ENCODE peak calls at places on chromosomes 11 and 22, in four cellular contexts. One of them, this sample, is unnamed.

GRCh38 chr22:42179616-42180015 is 49.0 kb upstream of the CYP2D6 start:
- DNase-seq in tibial artery: no peak
- DNase-seq in DND-41: no peak
- DNase-seq in Peyer's patch: peak; percentile 22
- DNase-seq in this sample: no peak

GRCh38 chr22:30892286-30892685 is 76.3 kb downstream of the MORC2 start:
- DNase-seq in Peyer's patch: peak; percentile 29
- DNase-seq in tibial artery: peak; percentile 52
- DNase-seq in DND-41: no peak
- DNase-seq in this sample: no peak

GRCh38 chr11:11306855-11307254 is 46.2 kb downstream of the CSNK2A3 start:
- DNase-seq in DND-41: no peak
- DNase-seq in Peyer's patch: no peak
- DNase-seq in tibial artery: no peak
- DNase-seq in this sample: no peak

GRCh38 chr11:64230985-64231365 is 627 bp downstream of the DNAJC4 start:
- DNase-seq in Peyer's patch: no peak
- DNase-seq in DND-41: no peak
- DNase-seq in tibial artery: no peak
- DNase-seq in this sample: no peak

GRCh38 chr22:19991645-19992451 is 24.8 kb downstream of the ARVCF start:
- DNase-seq in DND-41: no peak
- DNase-seq in tibial artery: peak; percentile 94
- DNase-seq in Peyer's patch: no peak
- DNase-seq in this sample: no peak

GRCh38 chr11:2089536-2090165 is 49.5 kb downstream of the IGF2 start:
- DNase-seq in DND-41: peak; percentile 60
- DNase-seq in Peyer's patch: peak; percentile 34
- DNase-seq in tibial artery: no peak
- DNase-seq in this sample: no peak

GRCh38 chr11:95764267-95764898 is 25.2 kb downstream of the FAM76B start:
- DNase-seq in Peyer's patch: no peak
- DNase-seq in DND-41: no peak
- DNase-seq in tibial artery: no peak
- DNase-seq in this sample: no peak

GRCh38 chr11:35664977-35665441 is 2.4 kb downstream of the TRIM44 start:
- DNase-seq in tibial artery: no peak
- DNase-seq in Peyer's patch: no peak
- DNase-seq in DND-41: no peak
- DNase-seq in this sample: no peak

GRCh38 chr11:47375020-47375419 is 3.3 kb downstream of the SPI1 start:
- DNase-seq in DND-41: no peak
- DNase-seq in tibial artery: no peak
- DNase-seq in Peyer's patch: no peak
- DNase-seq in this sample: no peak

GRCh38 chr22:29071261-29072045 is 1.4 kb upstream of the KREMEN1 start:
- DNase-seq in Peyer's patch: peak; percentile 72
- DNase-seq in tibial artery: no peak
- DNase-seq in DND-41: no peak
- DNase-seq in this sample: no peak

GRCh38 chr11:117410861-117411725 is 83.4 kb downstream of the CEP164 start:
- DNase-seq in Peyer's patch: no peak
- DNase-seq in tibial artery: peak; percentile 50
- DNase-seq in DND-41: no peak
- DNase-seq in this sample: no peak

GRCh38 chr22:30945653-30946052 is 22.9 kb downstream of the MORC2 start:
- DNase-seq in Peyer's patch: no peak
- DNase-seq in DND-41: no peak
- DNase-seq in tibial artery: no peak
- DNase-seq in this sample: no peak

GRCh38 chr11:96145163-96145585 is 197.8 kb downstream of the MAML2 start:
- DNase-seq in DND-41: no peak
- DNase-seq in Peyer's patch: no peak
- DNase-seq in tibial artery: no peak
- DNase-seq in this sample: no peak

GRCh38 chr22:45882881-45883810 is 93.8 kb downstream of the WNT7B start:
- DNase-seq in Peyer's patch: no peak
- DNase-seq in DND-41: no peak
- DNase-seq in tibial artery: peak; percentile 60
- DNase-seq in this sample: no peak

GRCh38 chr11:29333993-29334780 is 682.6 kb downstream of the KCNA4 start:
- DNase-seq in DND-41: no peak
- DNase-seq in Peyer's patch: no peak
- DNase-seq in tibial artery: no peak
- DNase-seq in this sample: no peak

GRCh38 chr11:34161812-34162506 is 56.5 kb downstream of the NAT10 start:
- DNase-seq in tibial artery: no peak
- DNase-seq in DND-41: no peak
- DNase-seq in Peyer's patch: no peak
- DNase-seq in this sample: no peak

GRCh38 chr11:17352925-17353227 is 1.3 kb downstream of the NCR3LG1 start:
- DNase-seq in DND-41: peak; percentile 51
- DNase-seq in tibial artery: peak; percentile 69
- DNase-seq in Peyer's patch: peak; percentile 75
- DNase-seq in this sample: peak; percentile 33

GRCh38 chr11:17351510-17352176 is at the start of gene NCR3LG1:
- DNase-seq in DND-41: peak; percentile 64
- DNase-seq in tibial artery: peak; percentile 83
- DNase-seq in Peyer's patch: peak; percentile 89
- DNase-seq in this sample: peak; percentile 49

GRCh38 chr11:17350455-17351170 is 987 bp upstream of the NCR3LG1 start:
- DNase-seq in Peyer's patch: no peak
- DNase-seq in tibial artery: no peak
- DNase-seq in DND-41: no peak
- DNase-seq in this sample: no peak

GRCh38 chr11:17353228-17354021 is 1.8 kb downstream of the NCR3LG1 start:
- DNase-seq in DND-41: peak; percentile 63
- DNase-seq in Peyer's patch: peak; percentile 83
- DNase-seq in tibial artery: peak; percentile 79
- DNase-seq in this sample: peak; percentile 45

DNA sequence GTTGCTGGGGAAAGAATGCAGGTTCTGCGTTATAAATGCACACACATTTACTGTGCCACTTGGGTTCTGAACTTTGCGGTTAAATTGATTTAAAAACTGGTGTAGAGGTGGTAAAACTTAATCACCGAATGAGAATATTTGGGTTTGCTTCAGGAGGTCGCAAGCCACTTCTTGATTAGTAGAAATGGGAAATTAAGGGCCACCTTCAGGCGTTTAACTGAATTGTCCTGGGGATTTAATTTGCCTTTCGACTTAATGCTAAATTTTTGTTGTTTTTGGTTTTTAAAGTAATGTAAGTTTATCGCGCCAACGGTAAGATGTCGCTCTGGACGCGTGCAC is 460 bp upstream of the NCR3LG1 start:
- DNase-seq in Peyer's patch: no peak
- DNase-seq in DND-41: no peak
- DNase-seq in tibial artery: no peak
- DNase-seq in this sample: no peak
- TF ChIP-seq CTCF in Peyer's patch: peak; percentile 10
- TF ChIP-seq CTCF in DND-41: peak; percentile 22
- TF ChIP-seq CTCF in tibial artery: no peak
- TF ChIP-seq CTCF in this sample: peak; percentile 26

DNA sequence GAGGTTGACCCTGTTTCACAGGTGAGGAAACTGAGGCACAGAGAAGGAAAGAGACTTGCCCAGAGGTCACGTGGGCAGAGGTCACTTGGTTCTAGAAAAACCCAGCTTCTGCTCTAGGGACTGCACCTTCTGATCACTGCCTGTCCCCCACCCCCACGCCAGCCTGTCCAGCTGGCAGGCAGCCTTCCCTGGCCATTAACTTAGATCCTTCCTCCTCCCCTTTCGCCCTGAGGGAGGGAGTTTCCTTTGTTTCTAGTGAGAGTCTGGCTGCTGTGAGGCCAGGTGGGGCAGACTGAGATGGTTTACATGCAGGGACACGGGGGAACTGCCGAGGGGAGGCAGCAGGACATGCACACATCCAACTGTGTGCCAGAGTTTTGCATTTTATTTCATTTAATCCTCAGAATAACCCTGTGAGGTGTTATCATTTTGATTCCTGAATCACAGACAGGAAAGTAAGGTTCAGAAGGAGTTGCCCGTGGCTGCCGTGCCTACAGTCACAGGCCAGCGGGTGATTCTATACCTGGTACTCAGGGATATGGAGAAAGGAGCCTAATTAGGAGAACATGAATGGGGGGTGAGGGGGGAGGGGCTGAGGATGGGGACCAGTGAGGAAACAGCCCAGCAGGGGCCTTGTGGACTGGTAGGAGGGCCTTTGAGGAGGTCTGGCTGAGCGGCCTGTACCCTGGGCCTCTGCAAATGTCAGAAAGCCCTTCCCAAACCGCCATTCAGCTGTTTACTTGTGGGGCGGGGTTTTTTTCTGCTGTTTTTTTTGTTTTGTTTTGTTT is 3.4 kb downstream of the FAM83F start:
- DNase-seq in DND-41: no peak
- DNase-seq in tibial artery: no peak
- DNase-seq in Peyer's patch: peak; percentile 74
- DNase-seq in this sample: no peak
- H3K27ac ChIP-seq in DND-41: no peak overlapping the region
- H3K27ac ChIP-seq in tibial artery: no peak overlapping the region
- H3K27ac ChIP-seq in Peyer's patch: peak overlapping the region; percentile 83
- H3K27ac ChIP-seq in this sample: no peak overlapping the region

GRCh38 chr11:111301840-111302113 is 3.4 kb downstream of the POU2AF3 start:
- DNase-seq in tibial artery: no peak
- DNase-seq in Peyer's patch: no peak
- DNase-seq in DND-41: no peak
- DNase-seq in this sample: no peak
- H3K9me3 ChIP-seq in tibial artery: no peaks in the 10 kb centered on the region
- H3K9me3 ChIP-seq in Peyer's patch: no peaks in the 10 kb centered on the region
- H3K9me3 ChIP-seq in DND-41: no peaks in the 10 kb centered on the region
- H3K9me3 ChIP-seq in this sample: no peaks in the 10 kb centered on the region

DNA sequence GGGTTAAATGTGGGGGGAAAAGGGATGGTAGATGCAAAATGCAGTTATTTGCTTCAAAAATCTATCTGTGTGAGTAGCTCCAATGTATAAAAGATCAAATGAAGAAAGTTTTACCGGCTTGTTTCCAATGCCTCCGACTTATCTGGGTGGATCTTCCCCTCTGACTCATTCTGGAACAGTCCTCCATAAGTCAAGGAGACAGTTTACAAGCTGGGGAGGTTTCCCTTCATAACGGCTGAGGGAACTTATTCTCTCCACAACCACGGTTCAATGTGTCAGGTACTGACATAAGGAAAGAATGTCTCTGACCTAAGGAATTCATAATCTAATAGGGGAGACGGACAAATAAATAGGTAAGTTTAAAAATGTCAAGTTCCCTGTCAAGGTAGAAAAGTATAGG is 49.7 kb upstream of the BIRC3 start:
- DNase-seq in tibial artery: no peak
- DNase-seq in DND-41: no peak
- DNase-seq in Peyer's patch: peak; percentile 54
- DNase-seq in this sample: no peak
- TF ChIP-seq CTCF in tibial artery: no peak
- TF ChIP-seq CTCF in DND-41: no peak
- TF ChIP-seq CTCF in Peyer's patch: no peak
- TF ChIP-seq CTCF in this sample: no peak

This sample was measured in CD4-positive, alpha-beta T cell.